ENCODE peak calls at places on chromosome 9, in four cellular contexts. V is sciatic nerve; F is neural crest cell; O is effector memory CD8-positive, alpha-beta T cell. Z is an unnamed sample.

GRCh38 chr9:133115604-133116345 is 5.3 kb downstream of the RALGDS start:
- DNase-seq in V (no peak), F (no peak), O (no peak), Z (peak)

GRCh38 chr9:113875917-113876805 is at the start of gene ZNF618:
- DNase-seq in F (peak), V (peak), O (no peak), Z (peak)

GRCh38 chr9:100160021-100160420 is 61.0 kb downstream of the INVS start:
- DNase-seq in O (no peak), F (no peak), V (no peak), Z (no peak)

GRCh38 chr9:128632486-128632885 is 24.2 kb downstream of the DYNC2I2 start:
- DNase-seq in V (no peak), F (no peak), O (no peak), Z (no peak)

GRCh38 chr9:6681957-6682501 is 36.5 kb upstream of the GLDC start:
- DNase-seq in V (peak), F (no peak), O (no peak), Z (peak)

GRCh38 chr9:117662651-117663050 is 41.6 kb upstream of the TLR4 start:
- DNase-seq in F (no peak), O (no peak), V (no peak), Z (no peak)

GRCh38 chr9:132753593-132753880 is 83.3 kb downstream of the GTF3C4 start:
- DNase-seq in V (no peak), O (no peak), F (no peak), Z (no peak)

GRCh38 chr9:121958530-121958929 is 134.6 kb downstream of the TTLL11 start:
- DNase-seq in O (no peak), V (no peak), F (no peak), Z (no peak)

GRCh38 chr9:137660144-137660543 is 41.3 kb downstream of the EHMT1 start:
- DNase-seq in V (no peak), O (no peak), F (no peak), Z (no peak)

GRCh38 chr9:133009906-133010582 is 20.8 kb upstream of the GTF3C5 start:
- DNase-seq in F (no peak), V (no peak), O (no peak), Z (no peak)

GRCh38 chr9:21465138-21465537 is 17.0 kb downstream of the IFNE start:
- DNase-seq in F (no peak), O (no peak), V (no peak), Z (no peak)

GRCh38 chr9:114501786-114502682 is 3.2 kb downstream of the WHRN start:
- DNase-seq in F (no peak), V (no peak), O (no peak), Z (no peak)

GRCh38 chr9:133521122-133522072 is 3.4 kb downstream of the MYMK start:
- DNase-seq in O (no peak), V (no peak), F (no peak), Z (no peak)

GRCh38 chr9:2477755-2478154 is 143.8 kb upstream of the VLDLR start:
- DNase-seq in F (no peak), O (no peak), V (no peak), Z (no peak)

GRCh38 chr9:93479726-93480125 is 26.3 kb upstream of the FAM120AOS start:
- DNase-seq in O (no peak), V (no peak), F (no peak), Z (no peak)

GRCh38 chr9:4375424-4376195 is 75.7 kb upstream of the GLIS3 start:
- DNase-seq in O (no peak), V (no peak), F (no peak), Z (no peak)

GRCh38 chr9:78041971-78042370 is 10.4 kb upstream of the GNAQ start:
- DNase-seq in F (no peak), V (no peak), O (no peak), Z (no peak)

GRCh38 chr9:133619791-133620190 is 10.6 kb upstream of the FAM163B start:
- DNase-seq in F (no peak), O (peak), V (no peak), Z (no peak)

GRCh38 chr9:134660407-134660806 is 18.8 kb downstream of the COL5A1 start:
- DNase-seq in O (no peak), F (no peak), V (peak), Z (no peak)

GRCh38 chr9:130626249-130626982 is 38.0 kb upstream of the PRDM12 start:
- DNase-seq in V (peak), O (no peak), F (peak), Z (no peak)

GRCh38 chr9:17291766-17292165 is 156.9 kb downstream of the CNTLN start:
- DNase-seq in V (no peak), O (no peak), F (no peak), Z (no peak)

GRCh38 chr9:134793281-134793680 is 87.3 kb upstream of the FCN2 start:
- DNase-seq in O (no peak), V (no peak), F (no peak), Z (no peak)

GRCh38 chr9:72924116-72924790 is 28.6 kb downstream of the ALDH1A1 start:
- DNase-seq in F (no peak), O (no peak), V (no peak), Z (no peak)

GRCh38 chr9:19173598-19174125 is 46.4 kb upstream of the PLIN2 start:
- DNase-seq in V (no peak), O (no peak), F (no peak), Z (no peak)

GRCh38 chr9:131318211-131318610 is 28.7 kb downstream of the PLPP7 start:
- DNase-seq in V (no peak), F (no peak), O (no peak), Z (no peak)

GRCh38 chr9:77488439-77489126 is 159.5 kb downstream of the GNA14 start:
- DNase-seq in V (no peak), F (no peak), O (no peak), Z (no peak)

GRCh38 chr9:12817702-12818101 is 42.9 kb downstream of the LURAP1L start:
- DNase-seq in F (no peak), V (no peak), O (no peak), Z (no peak)

GRCh38 chr9:12554636-12555035 is 138.5 kb upstream of the TYRP1 start:
- DNase-seq in O (no peak), V (no peak), F (no peak), Z (no peak)

GRCh38 chr9:127132375-127132774 is 9.9 kb upstream of the ANGPTL2 start:
- DNase-seq in V (peak), O (no peak), F (no peak), Z (no peak)

GRCh38 chr9:114207845-114208244 is 52.5 kb downstream of the COL27A1 start:
- DNase-seq in V (no peak), F (no peak), O (no peak), Z (no peak)

GRCh38 chr9:100294341-100294740 is 58.4 kb downstream of the TEX10 start:
- DNase-seq in F (no peak), O (no peak), V (no peak), Z (no peak)

GRCh38 chr9:106588601-106589000 is 274.4 kb upstream of the ZNF462 start:
- DNase-seq in V (no peak), F (no peak), O (no peak), Z (no peak)

GRCh38 chr9:87882627-87883026 is at the start of gene SPATA31E1:
- DNase-seq in F (no peak), V (no peak), O (no peak), Z (no peak)

Z was measured in GM06990.